ENCODE peak calls at places on chromosomes 3 and 15, in seven cellular contexts. R is nucleus accumbens; N is stimulated activated CD8-positive, alpha-beta memory T cell treated with anti-CD3 and anti-CD28 coated beads, Interleukin-15, amount 100 ng/mL, for 4 hours; C is NCI-H1417; Z is hypothalamus; F is SW 1271; O is tibial artery. J is an unnamed sample.

GRCh38 chr3:127953092-127953491 is 38.1 kb downstream of the KBTBD12 start:
- DNase-seq in R (no peak), N (no peak), C (no peak), Z (no peak), F (no peak), O (no peak), J (no peak)

GRCh38 chr3:78283994-78284393 is 1244.1 kb downstream of the ROBO2 start:
- DNase-seq in R (no peak), N (no peak), C (no peak), Z (no peak), F (no peak), O (no peak), J (no peak)

GRCh38 chr3:75272708-75273107 is 391.4 kb upstream of the FRG2C start:
- DNase-seq in R (no peak), N (no peak), C (no peak), Z (no peak), F (no peak), O (no peak), J (no peak)

GRCh38 chr3:16249336-16249735 is 15.4 kb downstream of the DPH3 start:
- DNase-seq in R (no peak), N (no peak), C (no peak), Z (no peak), F (no peak), O (no peak), J (no peak)

GRCh38 chr15:43093026-43093425 is 12.8 kb downstream of the UBR1 start:
- DNase-seq in R (no peak), N (no peak), C (no peak), Z (no peak), F (no peak), O (no peak), J (no peak)

GRCh38 chr15:74950078-74951000 is 6.2 kb downstream of the RPP25 start:
- DNase-seq in R (peak; percentile 52), N (peak; percentile 69), C (peak; percentile 85), Z (no peak), F (peak; percentile 55), O (peak; percentile 83), J (peak; percentile 89)

GRCh38 chr3:31871939-31872507 is 109.0 kb downstream of the OSBPL10 start:
- DNase-seq in R (no peak), N (no peak), C (no peak), Z (no peak), F (no peak), O (no peak), J (no peak)

GRCh38 chr3:44108481-44108880 is 133.2 kb upstream of the TOPAZ1 start:
- DNase-seq in R (no peak), N (no peak), C (no peak), Z (no peak), F (no peak), O (no peak), J (no peak)

GRCh38 chr3:132135628-132136333 is 101.0 kb upstream of the CPNE4 start:
- DNase-seq in R (no peak), N (no peak), C (no peak), Z (no peak), F (peak; percentile 87), O (no peak), J (peak; percentile 78)

J was measured in Panc1.